ENCODE peak calls at places on chromosomes 4 and X, in seven cellular contexts. G is ascending aorta; O is mammary epithelial cell; N is IMR-90; U is CD8-positive, alpha-beta memory T cell; J is SK-N-SH; T is transverse colon. A is an unnamed sample. For H3K4me1, the result is how much of the 10 kb centered on the place peaks cover.

GRCh38 chr4:10204401-10205058 is 87.9 kb upstream of the WDR1 start:
- DNase-seq in J (no peak), O (no peak), U (no peak), N (no peak), G (no peak), T (no peak), A (no peak)

GRCh38 chrX:1109580-1110119 is 102.8 kb downstream of the CRLF2 start:
- DNase-seq in N (no peak), G (no peak), O (no peak), T (no peak), U (no peak), J (no peak), A (no peak)

GRCh38 chr4:106238819-106239420 is 77.1 kb downstream of the TBCK start:
- DNase-seq in T (no peak), U (no peak), O (peak), G (no peak), N (peak), J (peak), A (peak)

GRCh38 chr4:176002007-176002623 is 63.5 kb upstream of the WDR17 start:
- DNase-seq in G (peak), J (peak), T (peak), O (no peak), N (no peak), U (no peak), A (peak)

GRCh38 chr4:7335363-7336066 is 99.2 kb downstream of the PSAPL1 start:
- DNase-seq in N (peak), J (peak), U (peak), T (peak), O (peak), G (no peak), A (no peak)

GRCh38 chr4:90857081-90857820 is 730.1 kb downstream of the CCSER1 start:
- DNase-seq in O (no peak), J (no peak), G (no peak), N (no peak), T (no peak), U (no peak), A (no peak)

GRCh38 chr4:112296949-112297483 is at the start of gene ALPK1:
- DNase-seq in G (no peak), O (peak), N (peak), U (no peak), J (peak), T (no peak), A (no peak)

GRCh38 chr4:22573198-22573597 is 57.3 kb upstream of the ADGRA3 start:
- DNase-seq in T (peak), N (no peak), U (no peak), G (peak), O (peak), J (no peak), A (no peak)

GRCh38 chrX:71227370-71228062 is 4.5 kb downstream of the GJB1 start:
- DNase-seq in O (no peak), T (no peak), G (no peak), J (no peak), N (no peak), U (no peak), A (no peak)

GRCh38 chr4:169582706-169583105 is 29.7 kb downstream of the NEK1 start:
- DNase-seq in J (no peak), O (peak), N (peak), U (no peak), T (no peak), G (no peak), A (no peak)

GRCh38 chr4:76943790-76944189 is 5.8 kb upstream of the SEPTIN11 start:
- DNase-seq in O (no peak), G (no peak), J (no peak), N (no peak), T (no peak), U (no peak), A (no peak)

GRCh38 chr4:151409470-151410313 is 716 bp downstream of the FHIP1A start:
- DNase-seq in T (peak), U (no peak), N (no peak), G (no peak), J (peak), O (peak), A (peak)

GRCh38 chrX:122055979-122056715 is 1008.7 kb downstream of the GLUD2 start:
- DNase-seq in U (no peak), J (peak), G (no peak), T (no peak), N (no peak), O (no peak), A (no peak)

GRCh38 chr4:87009095-87009648 is 74.4 kb downstream of the AFF1 start:
- DNase-seq in J (no peak), N (no peak), U (no peak), O (no peak), T (peak), G (no peak), A (no peak)

GRCh38 chr4:87005369-87005689 is 70.5 kb downstream of the AFF1 start:
- DNase-seq in N (no peak), T (no peak), U (no peak), O (no peak), J (no peak), G (peak), A (no peak)

GRCh38 chr4:87006531-87007344 is 71.9 kb downstream of the AFF1 start:
- DNase-seq in O (peak), T (peak), U (peak), J (peak), N (peak), G (peak), A (peak)

GRCh38 chr4:87005690-87006461 is 71.1 kb downstream of the AFF1 start:
- DNase-seq in J (peak), U (peak), O (no peak), G (peak), T (peak), N (no peak), A (peak)

GRCh38 chr4:87007345-87008181 is 72.8 kb downstream of the AFF1 start:
- DNase-seq in N (peak), G (no peak), T (peak), O (peak), J (peak), U (peak), A (peak)
- H3K4me1 ChIP-seq in N (under half), G (under half), T (half or more), O (under half), J (under half), U (half or more), A (under half)

GRCh38 chr4:94574616-94575015 is 122.9 kb downstream of the PDLIM5 start:
- DNase-seq in G (no peak), U (no peak), N (peak), J (no peak), T (no peak), O (no peak), A (no peak)

GRCh38 chr4:94577136-94577535 is 125.4 kb downstream of the PDLIM5 start:
- DNase-seq in O (no peak), G (no peak), N (peak), J (peak), T (peak), U (no peak), A (peak)

GRCh38 chr4:94578195-94578594 is 126.5 kb downstream of the PDLIM5 start:
- DNase-seq in G (no peak), O (no peak), T (no peak), U (no peak), N (no peak), J (no peak), A (no peak)

GRCh38 chr4:94575652-94576051 is 123.9 kb downstream of the PDLIM5 start:
- DNase-seq in N (no peak), G (no peak), J (no peak), T (no peak), U (no peak), O (no peak), A (no peak)

DNA sequence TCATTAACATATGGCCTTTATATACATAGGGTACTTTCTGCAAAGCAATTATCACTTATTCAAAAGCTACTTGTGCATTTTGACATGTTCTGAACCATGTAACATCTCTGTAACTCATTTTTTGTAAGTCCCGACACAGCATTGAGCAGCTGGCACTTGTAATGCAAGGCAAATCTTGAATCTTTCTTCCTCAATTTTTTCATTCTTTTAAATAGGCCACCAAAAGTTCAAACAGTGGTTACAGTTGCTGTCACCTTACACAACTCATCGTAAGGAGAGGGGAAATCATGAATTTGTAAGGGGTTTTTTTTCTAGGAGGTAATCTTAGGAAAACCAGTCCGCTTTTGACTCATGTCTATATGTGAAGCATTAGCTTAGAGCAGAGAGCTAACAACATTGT is 124.4 kb downstream of the PDLIM5 start:
- DNase-seq in T (no peak), N (no peak), O (no peak), J (no peak), U (no peak), G (no peak), A (no peak)
- H3K4me1 ChIP-seq in T (under half), N (under half), O (under half), J (half or more), U (under half), G (half or more), A (under half)

DNA sequence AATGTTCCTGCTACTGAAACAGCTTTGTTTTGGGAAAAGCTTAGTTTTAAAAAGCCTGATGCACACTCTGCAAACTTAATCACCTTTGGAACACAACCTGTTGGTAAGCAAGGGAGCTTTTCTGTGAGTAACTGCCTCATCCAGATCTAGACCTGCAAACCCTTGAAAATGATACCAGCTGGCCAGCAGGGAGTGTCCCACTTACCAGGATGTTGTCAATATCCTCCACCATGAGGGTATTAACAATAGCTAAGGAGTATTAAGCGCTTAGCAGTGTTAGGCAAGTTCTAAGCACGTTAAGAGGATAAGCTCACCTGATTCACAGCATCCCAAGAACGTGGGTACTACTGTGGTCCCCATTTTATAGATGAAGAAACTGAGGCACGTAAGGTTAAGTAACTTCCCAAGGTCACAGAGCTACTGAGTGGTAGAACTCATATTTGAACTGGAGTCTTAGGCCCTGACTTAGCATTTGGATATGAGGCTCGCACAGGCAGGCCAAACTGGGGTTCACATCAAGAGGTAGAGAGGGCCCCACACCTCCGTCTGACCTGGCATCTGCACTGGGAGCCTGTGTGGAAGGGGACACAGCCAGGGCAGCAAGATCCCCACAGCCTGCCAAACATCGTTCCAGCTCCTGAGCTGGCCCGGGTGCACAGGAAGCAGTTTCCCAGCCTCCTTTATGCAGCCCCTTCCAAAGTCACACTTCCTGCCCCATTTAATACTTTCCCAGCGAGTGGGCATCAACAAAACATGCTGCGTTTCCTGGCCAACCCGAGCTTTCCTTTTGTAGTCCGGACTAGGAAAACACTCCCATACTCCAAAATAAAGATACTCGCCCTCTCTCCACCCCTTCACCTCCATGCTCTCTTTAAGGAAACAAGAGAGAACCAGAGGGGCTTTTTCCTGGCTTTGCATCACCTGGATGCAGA is 32.6 kb downstream of the IRF2 start:
- DNase-seq in T (no peak), N (peak), U (no peak), J (no peak), O (no peak), G (no peak), A (no peak)
- H3K4me1 ChIP-seq in T (under half), N (under half), U (half or more), J (under half), O (under half), G (under half), A (under half)

GRCh38 chr4:42630908-42631307 is 26.0 kb downstream of the ATP8A1 start:
- DNase-seq in J (no peak), O (no peak), U (no peak), N (no peak), T (no peak), G (no peak), A (no peak)
- H3K4me1 ChIP-seq in J (under half), O (under half), U (half or more), N (under half), T (under half), G (under half), A (under half)

GRCh38 chr4:62028758-62029157 is 828.6 kb downstream of the ADGRL3 start:
- DNase-seq in N (no peak), G (no peak), O (no peak), J (no peak), U (no peak), T (no peak), A (no peak)
- H3K4me1 ChIP-seq in N (under half), G (under half), O (under half), J (under half), U (under half), T (under half), A (under half)